ENCODE peak calls at places on chromosome 20, in nine cellular contexts. Y is tibial nerve; V is retinal pigment epithelial cell; A is Peyer's patch; Z is CD8-positive, alpha-beta memory T cell; F is cerebellar cortex; O is stimulated activated CD8-positive, alpha-beta memory T cell treated with anti-CD3 and anti-CD28 coated beads, Interleukin-4, amount 100 ng/mL, for 24 hours; Q is HFF-Myc; P is tibial artery. C is an unnamed sample.

GRCh38 chr20:60638430-60639098 is 613.5 kb upstream of the CDH4 start:
- DNase-seq in Y (no peak), V (no peak), A (no peak), Z (no peak), F (no peak), O (no peak), Q (no peak), P (no peak), C (no peak)

GRCh38 chr20:24664266-24664986 is 195.0 kb downstream of the SYNDIG1 start:
- DNase-seq in Y (no peak), V (no peak), A (no peak), Z (no peak), F (no peak), O (no peak), Q (no peak), P (no peak), C (no peak)

GRCh38 chr20:401682-402495 is 6.2 kb upstream of the RBCK1 start:
- DNase-seq in Y (no peak), V (no peak), A (no peak), Z (no peak), F (no peak), O (no peak), Q (no peak), P (no peak), C (no peak)

GRCh38 chr20:24185801-24186200 is 197.2 kb upstream of the GGTLC1 start:
- DNase-seq in Y (no peak), V (no peak), A (no peak), Z (no peak), F (no peak), O (no peak), Q (no peak), P (no peak), C (no peak)

GRCh38 chr20:44228465-44229258 is 18.1 kb upstream of the OSER1 start:
- DNase-seq in Y (no peak), V (no peak), A (no peak), Z (no peak), F (no peak), O (no peak), Q (no peak), P (no peak), C (no peak)

GRCh38 chr20:673606-674005 is 2.0 kb downstream of the SCRT2 start:
- DNase-seq in Y (no peak), V (no peak), A (no peak), Z (no peak), F (peak), O (no peak), Q (no peak), P (no peak), C (no peak)

GRCh38 chr20:18857640-18858039 is 44.1 kb downstream of the SCP2D1 start:
- DNase-seq in Y (no peak), V (no peak), A (no peak), Z (no peak), F (no peak), O (no peak), Q (no peak), P (no peak), C (no peak)

GRCh38 chr20:19710336-19710721 is 47.7 kb upstream of the RIN2 start:
- DNase-seq in Y (no peak), V (no peak), A (no peak), Z (no peak), F (no peak), O (no peak), Q (no peak), P (no peak), C (no peak)

GRCh38 chr20:37342231-37343177 is 3.4 kb upstream of the SRC start:
- DNase-seq in Y (no peak), V (no peak), A (no peak), Z (no peak), F (no peak), O (no peak), Q (no peak), P (no peak), C (no peak)

GRCh38 chr20:6130045-6130444 is 7.2 kb upstream of the FERMT1 start:
- DNase-seq in Y (no peak), V (no peak), A (no peak), Z (no peak), F (no peak), O (no peak), Q (no peak), P (no peak), C (no peak)

C was measured in mucosa of descending colon.